ENCODE peak calls at places on chromosomes 2 and 18, in seven cellular contexts. S is pancreas, I is stomach, F is HL-60, A is A549, D is tibial artery, V is HFFc6. W is an unnamed sample.

GRCh38 chr2:69645926-69646325 is 2.4 kb upstream of the AAK1 start:
- DNase-seq in V (no peak), I (no peak), F (no peak), A (no peak), S (no peak), D (no peak), W (no peak)

GRCh38 chr2:71599646-71600236 is 146.4 kb downstream of the DYSF start:
- DNase-seq in I (no peak), A (no peak), S (peak), F (no peak), D (no peak), V (no peak), W (no peak)

GRCh38 chr18:48926420-48926857 is 24.3 kb downstream of the SMAD7 start:
- DNase-seq in D (no peak), A (no peak), S (no peak), F (no peak), V (no peak), I (peak), W (no peak)

GRCh38 chr2:79947751-79948150 is 356.8 kb downstream of the LRRTM1 start:
- DNase-seq in A (no peak), S (no peak), V (no peak), I (no peak), F (no peak), D (no peak), W (no peak)

GRCh38 chr2:157055660-157056199 is 201.8 kb upstream of the GALNT5 start:
- DNase-seq in D (no peak), V (peak), S (no peak), I (no peak), F (no peak), A (peak), W (no peak)

GRCh38 chr2:96264656-96265348 is 995 bp downstream of the TMEM127 start:
- DNase-seq in F (no peak), S (peak), A (no peak), V (peak), D (no peak), I (no peak), W (no peak)

GRCh38 chr18:22477222-22477621 is 59.5 kb upstream of the CTAGE1 start:
- DNase-seq in I (no peak), V (no peak), S (no peak), F (no peak), D (no peak), A (no peak), W (no peak)

GRCh38 chr2:128421286-128421685 is 102.6 kb upstream of the HS6ST1 start:
- DNase-seq in F (no peak), A (no peak), D (peak), V (no peak), I (no peak), S (peak), W (peak)

GRCh38 chr2:215654177-215654850 is 218.4 kb upstream of the FN1 start:
- DNase-seq in D (no peak), F (no peak), A (no peak), I (no peak), S (no peak), V (peak), W (no peak)

GRCh38 chr2:109614715-109615636 is 812 bp downstream of the SOWAHC start:
- DNase-seq in D (peak), A (peak), F (no peak), V (no peak), I (no peak), S (peak), W (no peak)

GRCh38 chr18:21241224-21242131 is 554 bp upstream of the GREB1L start:
- DNase-seq in I (no peak), D (peak), S (peak), A (no peak), F (no peak), V (no peak), W (no peak)

GRCh38 chr2:23592061-23592685 is 207.2 kb downstream of the KLHL29 start:
- DNase-seq in I (no peak), V (no peak), A (no peak), S (no peak), D (no peak), F (no peak), W (no peak)

GRCh38 chr18:55422456-55423185 is 165.4 kb downstream of the TCF4 start:
- DNase-seq in S (peak), V (peak), F (no peak), D (peak), A (no peak), I (no peak), W (no peak)

DNA sequence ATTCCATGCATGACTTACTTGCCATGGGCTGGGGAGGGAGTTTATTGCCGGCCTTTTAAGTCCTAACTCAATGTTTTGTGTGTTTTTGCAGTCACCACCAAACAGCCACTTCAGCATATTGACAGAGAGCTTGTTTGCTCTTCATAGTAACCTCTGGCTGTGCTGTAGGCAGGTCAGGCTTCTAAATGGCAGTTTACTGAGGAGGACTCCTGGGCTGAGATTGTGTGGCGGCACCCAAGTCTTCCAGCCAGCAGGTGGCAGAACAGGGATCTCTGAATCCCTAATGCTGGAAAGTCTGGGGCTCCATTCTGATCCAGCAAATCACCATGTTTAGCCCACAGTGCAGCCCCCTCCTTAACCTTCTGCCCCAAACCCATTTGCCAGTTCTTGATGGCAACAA is 121.2 kb downstream of the CAPN13 start:
- DNase-seq in S (no peak), A (peak), V (no peak), F (no peak), I (no peak), D (no peak), W (no peak)
- TF ChIP-seq CTCF in S (no peak), A (peak), V (peak), F (peak), I (peak), D (no peak), W (peak)

DNA sequence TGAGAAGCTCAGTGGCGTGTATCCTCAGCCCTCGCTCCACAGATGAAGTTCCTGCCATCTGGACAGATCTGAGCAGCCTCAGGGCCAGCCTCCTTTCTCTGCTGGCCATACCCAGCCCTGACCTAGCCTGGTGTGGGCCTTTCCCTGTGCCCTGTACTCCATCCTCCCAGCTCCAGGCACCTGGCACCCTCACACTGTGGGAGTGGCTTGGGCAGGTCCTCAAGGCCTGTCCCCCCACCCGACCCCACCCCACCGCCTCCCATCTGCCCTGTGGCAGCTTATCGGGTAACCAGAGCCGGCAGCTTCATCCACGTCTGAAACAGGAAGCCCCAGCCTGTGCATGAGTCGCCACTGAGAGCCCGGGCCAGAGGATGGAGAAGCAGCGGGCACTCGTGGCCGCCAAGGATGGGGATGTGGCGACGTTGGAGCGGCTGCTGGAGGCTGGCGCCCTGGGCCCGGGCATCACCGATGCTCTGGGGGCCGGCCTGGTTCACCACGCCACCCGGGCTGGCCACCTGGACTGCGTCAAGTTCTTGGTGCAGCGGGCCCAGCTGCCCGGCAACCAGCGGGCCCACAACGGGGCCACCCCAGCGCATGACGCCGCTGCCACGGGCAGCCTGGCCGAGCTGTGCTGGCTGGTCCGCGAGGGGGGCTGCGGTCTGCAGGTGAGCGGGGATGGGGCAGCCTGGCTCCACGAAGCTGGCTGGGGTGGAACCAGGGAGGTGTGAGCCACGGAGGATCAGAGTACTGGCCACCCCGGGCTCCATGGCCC is at the start of gene ESPNL:
- DNase-seq in D (no peak), V (no peak), F (no peak), S (peak), A (no peak), I (peak), W (peak)
- TF ChIP-seq CTCF in D (no peak), V (no peak), F (no peak), S (no peak), A (no peak), I (no peak), W (no peak)

GRCh38 chr2:201343559-201343958 is 13.6 kb downstream of the FLACC1 start:
- DNase-seq in D (no peak), V (no peak), F (no peak), S (no peak), I (no peak), A (no peak), W (no peak)

GRCh38 chr2:201347154-201347553 is 10.0 kb downstream of the FLACC1 start:
- DNase-seq in A (no peak), F (no peak), I (no peak), V (no peak), D (no peak), S (no peak), W (no peak)

GRCh38 chr2:201345636-201346213 is 11.4 kb downstream of the FLACC1 start:
- DNase-seq in S (no peak), F (no peak), A (no peak), V (no peak), D (no peak), I (no peak), W (no peak)

GRCh38 chr2:201342923-201343322 is 14.2 kb downstream of the FLACC1 start:
- DNase-seq in S (no peak), I (no peak), F (no peak), D (no peak), A (no peak), V (no peak), W (no peak)

GRCh38 chr2:201344663-201345366 is 12.3 kb downstream of the FLACC1 start:
- DNase-seq in S (no peak), A (peak), F (no peak), D (no peak), I (no peak), V (no peak), W (no peak)
- TF ChIP-seq CTCF in S (no peak), A (peak), F (no peak), D (no peak), I (no peak), V (no peak), W (no peak)

GRCh38 chr2:144519597-144519933 is 354 bp downstream of the ZEB2 start:
- DNase-seq in F (no peak), D (no peak), V (no peak), A (no peak), S (no peak), I (no peak), W (no peak)

GRCh38 chr2:144521702-144522101 is 1.8 kb upstream of the ZEB2 start:
- DNase-seq in I (no peak), F (no peak), S (no peak), D (no peak), V (no peak), A (no peak), W (no peak)

GRCh38 chr2:144520718-144521487 is 984 bp upstream of the ZEB2 start:
- DNase-seq in F (no peak), S (no peak), D (no peak), V (peak), I (no peak), A (no peak), W (no peak)

GRCh38 chr2:144518744-144519596 is 949 bp downstream of the ZEB2 start:
- DNase-seq in A (no peak), S (no peak), V (no peak), I (no peak), D (no peak), F (no peak), W (no peak)

GRCh38 chr2:144519934-144520717 is at the start of gene ZEB2:
- DNase-seq in A (peak), I (no peak), D (peak), S (no peak), F (no peak), V (peak), W (peak)
- TF ChIP-seq CTCF in A (peak), I (peak), D (peak), S (no peak), F (peak), V (peak), W (peak)

DNA sequence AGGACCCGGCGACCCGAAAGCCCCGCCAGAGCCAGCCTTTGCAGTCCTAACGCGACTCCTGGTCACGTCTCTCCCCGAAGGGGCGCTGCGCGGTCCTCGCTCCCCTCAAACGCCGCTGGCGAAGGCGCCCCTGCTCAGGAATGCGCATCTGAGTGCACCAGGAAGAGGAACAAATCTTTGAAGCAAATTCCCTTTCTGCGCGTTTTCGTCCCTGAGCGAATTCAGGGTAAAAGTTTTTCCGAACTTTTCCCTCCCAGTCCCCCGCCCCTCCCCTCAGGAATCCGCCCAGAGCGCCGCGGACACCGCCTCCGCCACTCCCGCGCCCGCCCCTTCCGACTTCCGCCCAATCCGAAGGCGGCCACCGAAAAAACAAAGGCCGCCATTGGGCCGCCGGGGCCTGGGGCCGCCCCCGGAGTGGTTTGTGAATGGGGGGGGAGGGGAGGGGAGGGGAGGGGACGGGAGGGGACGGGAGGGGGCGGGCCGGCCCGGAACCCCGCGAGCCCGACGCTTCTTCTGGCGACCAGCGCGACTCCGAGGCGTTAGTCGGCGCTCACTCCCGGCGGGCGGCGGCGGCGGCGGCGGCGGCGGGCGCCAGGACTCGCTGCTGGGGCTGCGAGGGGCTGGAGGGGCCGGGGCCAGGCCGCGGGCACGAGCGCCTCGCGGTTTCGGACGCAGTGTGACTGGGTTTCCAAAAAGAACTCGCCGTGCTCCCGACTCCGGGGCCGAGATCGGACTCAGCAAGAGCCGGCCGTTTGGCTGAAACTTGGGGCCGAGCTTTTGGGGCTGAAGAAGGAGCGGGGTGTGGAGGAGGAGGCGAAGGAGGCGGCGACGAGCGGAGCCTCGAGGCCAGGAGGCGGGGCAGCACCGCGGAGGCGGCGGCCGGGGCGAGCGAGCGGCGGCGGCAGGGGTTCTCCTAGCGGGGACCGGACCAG is at the start of gene FZD7:
- DNase-seq in I (peak), V (peak), S (peak), A (peak), F (peak), D (peak), W (peak)
- TF ChIP-seq CTCF in I (peak), V (peak), S (no peak), A (no peak), F (no peak), D (no peak), W (no peak)

W was measured in CD14-positive monocyte.